ENCODE peak calls at places on chromosomes 7 and 10, in four cellular contexts. Y is heart left ventricle, U is ovary, L is breast epithelium. E is an unnamed sample. For H3K4me1, the result is how much of the 10 kb centered on the place peaks cover.

GRCh38 chr7:46600340-46600739 is 679.3 kb upstream of the IGFBP3 start:
- DNase-seq in L (no peak), Y (no peak), U (no peak), E (no peak)

GRCh38 chr10:43595739-43596298 is 10.4 kb upstream of the ZNF485 start:
- DNase-seq in Y (no peak), U (no peak), L (no peak), E (no peak)

GRCh38 chr7:89849052-89849451 is 305.2 kb upstream of the STEAP1 start:
- DNase-seq in Y (no peak), L (no peak), U (no peak), E (no peak)

GRCh38 chr7:437293-438280 is 82.1 kb downstream of the PDGFA start:
- DNase-seq in L (no peak), Y (no peak), U (no peak), E (no peak)

GRCh38 chr7:107506683-107507339 is 37.0 kb downstream of the GPR22 start:
- DNase-seq in L (peak), U (no peak), Y (no peak), E (no peak)

GRCh38 chr10:60257767-60258428 is 131.8 kb downstream of the ANK3 start:
- DNase-seq in U (no peak), Y (no peak), L (no peak), E (no peak)

GRCh38 chr7:71411475-71411874 is 279.5 kb downstream of the GALNT17 start:
- DNase-seq in L (no peak), Y (no peak), U (no peak), E (no peak)

GRCh38 chr7:33982425-33982786 is 77.1 kb downstream of the BMPER start:
- DNase-seq in U (no peak), L (no peak), Y (no peak), E (peak)

GRCh38 chr10:28592953-28593352 is 60.0 kb downstream of the WAC start:
- DNase-seq in U (no peak), Y (no peak), L (no peak), E (no peak)

GRCh38 chr7:76244781-76245391 is 43.2 kb downstream of the SRRM3 start:
- DNase-seq in U (no peak), L (no peak), Y (no peak), E (no peak)

GRCh38 chr10:30386801-30387588 is 37.9 kb upstream of the MTPAP start:
- DNase-seq in U (no peak), Y (no peak), L (no peak), E (no peak)

GRCh38 chr7:150370612-150371071 is 2.0 kb downstream of the REPIN1 start:
- DNase-seq in L (no peak), U (no peak), Y (no peak), E (no peak)
- H3K4me1 ChIP-seq in L (under half), U (under half), Y (under half), E (under half)

DNA sequence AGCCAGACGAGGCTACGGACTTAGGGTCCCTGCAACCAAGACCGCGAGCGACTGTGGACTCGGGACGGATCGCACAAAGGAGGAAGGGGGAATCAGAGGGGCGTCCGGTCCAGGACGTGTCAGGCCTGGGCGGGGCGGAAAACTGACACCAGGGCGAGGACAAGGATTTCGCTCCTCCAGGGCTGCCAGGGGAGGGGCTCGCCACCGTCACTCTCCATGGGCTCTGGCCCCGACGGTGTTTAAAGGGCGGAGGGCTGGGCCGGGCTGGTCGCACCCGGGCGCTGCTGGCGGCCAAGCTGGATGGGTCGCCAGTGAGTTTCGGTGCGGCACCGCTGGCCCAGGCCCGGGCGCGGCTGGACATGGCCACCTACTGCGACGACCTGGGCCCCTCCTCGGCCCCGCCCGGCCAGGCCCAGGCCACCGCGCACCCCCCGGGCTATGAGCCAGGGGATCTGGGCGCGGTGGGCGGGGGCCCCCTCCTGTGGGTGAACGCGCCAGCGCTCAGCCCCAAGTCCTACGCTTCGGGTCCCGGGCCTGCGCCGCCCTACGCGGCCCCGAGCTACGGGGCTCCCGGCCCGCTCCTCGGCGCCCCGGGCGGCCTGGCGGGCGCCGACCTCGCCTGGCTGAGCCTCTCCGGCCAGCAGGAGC is at the start of gene FOXI2:
- DNase-seq in L (no peak), U (no peak), Y (peak), E (no peak)
- TF ChIP-seq POLR2A in L (no peak), U (no peak), Y (no peak), E (no peak)

GRCh38 chr10:73780966-73781365 is 882 bp upstream of the CHCHD1 start:
- DNase-seq in U (peak), Y (no peak), L (no peak), E (no peak)

GRCh38 chr10:73782749-73783085 is 869 bp downstream of the CHCHD1 start:
- DNase-seq in Y (no peak), U (no peak), L (no peak), E (no peak)

GRCh38 chr10:73781879-73782748 is at the start of gene CHCHD1:
- DNase-seq in Y (peak), L (peak), U (peak), E (peak)

GRCh38 chr10:73780301-73780700 is 1.5 kb upstream of the CHCHD1 start:
- DNase-seq in Y (no peak), L (no peak), U (peak), E (no peak)

DNA sequence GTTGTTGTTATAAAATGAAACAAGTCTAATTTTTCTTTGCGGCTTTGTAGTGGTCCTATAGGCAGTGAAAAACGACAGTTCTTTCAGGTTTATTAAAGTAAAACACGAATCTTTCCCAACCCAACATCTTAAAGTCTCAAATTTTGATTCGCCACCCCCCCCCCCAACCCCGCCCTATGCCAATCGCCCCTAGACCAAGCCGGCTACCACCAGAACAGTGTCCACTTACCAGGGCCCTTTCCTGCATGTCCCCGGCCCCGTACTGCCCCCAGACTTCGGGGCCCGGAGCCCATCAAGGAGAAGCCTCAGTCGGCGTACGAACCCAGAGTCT is 335 bp upstream of the CHCHD1 start:
- DNase-seq in Y (no peak), U (no peak), L (no peak), E (no peak)
- H3K4me1 ChIP-seq in Y (under half), U (under half), L (under half), E (under half)

DNA sequence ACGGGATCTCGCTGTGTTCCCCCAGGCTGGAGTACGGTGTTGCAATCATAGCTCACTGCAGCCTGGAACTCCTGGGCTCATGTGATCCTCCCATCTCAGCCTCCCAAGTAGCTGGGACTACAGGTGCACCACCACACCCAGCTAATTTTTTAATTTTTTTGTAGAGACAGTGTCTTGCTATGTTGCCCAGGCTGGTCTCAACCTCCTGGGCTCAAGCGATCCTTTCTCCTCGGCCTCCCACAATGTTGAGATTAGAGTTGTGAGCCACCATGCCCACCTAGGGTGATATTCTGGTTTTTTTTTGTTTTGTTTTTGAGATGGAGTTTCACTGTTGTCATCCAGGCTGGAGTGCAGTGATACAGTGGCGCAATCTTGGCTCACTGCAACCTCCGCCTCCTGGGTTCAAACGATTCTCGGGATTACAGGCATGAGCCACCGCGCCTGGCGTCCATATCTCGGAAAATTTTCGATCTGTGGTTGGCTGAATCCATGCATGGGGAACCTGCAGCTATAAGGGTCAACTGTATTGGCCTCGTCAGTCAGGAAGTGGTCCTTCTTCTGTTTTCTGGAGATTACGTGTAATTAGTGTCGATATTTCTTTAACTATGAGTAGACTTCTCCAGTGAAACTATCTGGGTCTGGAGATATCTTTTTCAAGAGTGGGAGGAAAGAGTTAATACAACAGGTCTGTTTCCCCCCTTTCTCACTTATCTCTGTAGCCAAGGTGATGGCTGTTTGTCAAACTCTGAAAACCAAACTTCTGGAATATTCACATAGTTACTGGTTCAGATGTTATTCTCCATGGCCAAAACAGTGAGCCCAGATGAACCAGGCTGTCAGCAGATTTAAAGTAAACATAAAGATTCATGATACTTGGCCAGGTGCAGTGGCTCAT is 21.0 kb upstream of the FIS1 start:
- DNase-seq in Y (no peak), U (no peak), L (no peak), E (no peak)
- TF ChIP-seq POLR2A in Y (no peak), U (no peak), L (no peak), E (no peak)

GRCh38 chr7:18511351-18511750 is 15.8 kb downstream of the HDAC9 start:
- DNase-seq in Y (no peak), U (no peak), L (no peak), E (no peak)

GRCh38 chr7:18518555-18518954 is 23.0 kb downstream of the HDAC9 start:
- DNase-seq in Y (no peak), U (no peak), L (no peak), E (no peak)

GRCh38 chr7:18513343-18513742 is 17.8 kb downstream of the HDAC9 start:
- DNase-seq in U (no peak), L (no peak), Y (no peak), E (no peak)

GRCh38 chr7:18509491-18509890 is 13.9 kb downstream of the HDAC9 start:
- DNase-seq in Y (no peak), U (no peak), L (no peak), E (no peak)

GRCh38 chr7:18515067-18515466 is 19.5 kb downstream of the HDAC9 start:
- DNase-seq in U (no peak), Y (no peak), L (no peak), E (no peak)
- H3K4me1 ChIP-seq in U (under half), Y (under half), L (under half), E (under half)

DNA sequence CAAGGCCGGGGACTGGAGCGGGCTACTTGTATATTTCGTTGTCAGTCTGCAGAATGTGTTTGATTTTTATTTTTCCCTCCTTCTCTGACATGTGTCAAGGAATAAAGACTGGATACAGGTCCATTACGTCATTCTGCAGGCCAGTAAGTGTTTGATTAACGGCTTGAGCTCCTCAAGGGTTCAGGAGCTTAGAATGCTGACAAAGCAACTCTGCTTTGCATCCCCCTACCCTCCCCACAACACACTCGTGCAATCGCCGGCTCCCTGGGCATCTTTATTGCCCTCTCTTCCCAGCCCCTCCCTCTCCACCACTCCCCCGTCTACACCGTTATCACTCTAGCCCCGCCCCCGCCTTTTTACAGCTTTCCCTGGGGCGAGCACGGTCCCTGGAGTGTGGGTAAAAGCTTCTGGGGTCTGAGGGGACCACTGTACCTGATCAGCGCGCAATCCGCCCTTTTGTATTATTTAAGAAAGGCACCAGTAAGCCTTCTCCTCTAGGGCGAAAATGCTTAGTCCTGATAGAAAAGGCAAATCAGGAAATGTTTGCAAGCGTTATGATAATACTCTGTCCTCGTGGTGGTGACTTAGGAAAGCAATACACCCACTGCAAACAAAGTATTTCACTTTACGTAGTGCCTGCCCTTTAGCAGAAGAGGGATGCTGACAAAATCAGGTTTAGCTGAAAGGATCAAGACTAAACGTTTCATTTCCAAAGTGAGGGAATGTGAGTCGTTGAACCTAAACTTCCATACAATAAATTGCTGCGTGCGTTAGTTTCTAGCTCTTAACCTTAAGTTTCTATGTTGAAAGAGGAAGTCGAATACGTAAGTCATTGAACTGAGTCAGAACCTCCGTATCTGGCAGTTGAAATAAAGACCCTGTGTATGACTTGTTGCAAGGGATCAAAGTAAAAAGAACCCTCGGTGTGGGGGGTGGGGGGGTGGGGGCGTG is 1.4 kb upstream of the CREB5 start:
- DNase-seq in Y (peak), L (no peak), U (peak), E (peak)
- TF ChIP-seq POLR2A in Y (no peak), L (no peak), U (no peak), E (no peak)

DNA sequence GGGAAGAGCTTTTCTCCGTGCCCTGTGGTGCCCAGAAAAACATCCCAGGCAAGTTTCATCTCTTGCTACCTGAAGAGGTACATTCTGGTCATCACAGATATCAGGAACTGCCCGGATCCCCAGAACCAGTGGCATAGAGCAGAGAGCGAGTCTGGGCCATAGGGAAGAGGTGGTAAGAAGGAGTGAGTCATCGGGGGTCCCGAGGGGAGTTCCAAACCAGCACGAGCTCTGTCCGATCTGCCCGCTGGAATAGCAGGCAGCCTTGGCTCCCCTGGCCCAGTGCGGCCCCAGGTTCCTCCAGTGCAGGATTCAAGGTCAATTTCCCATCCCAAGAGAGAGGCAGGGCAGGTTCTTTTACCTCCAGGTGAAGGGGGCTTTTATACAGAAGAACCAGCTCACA is 124.7 kb downstream of the RGS10 start:
- DNase-seq in Y (no peak), U (no peak), L (no peak), E (no peak)
- H3K4me1 ChIP-seq in Y (under half), U (under half), L (under half), E (under half)

GRCh38 chr7:100539436-100540006 is 518 bp downstream of the AGFG2 start:
- DNase-seq in U (no peak), L (no peak), Y (no peak), E (no peak)
- TF ChIP-seq POLR2A in U (no peak), L (no peak), Y (no peak), E (no peak)

DNA sequence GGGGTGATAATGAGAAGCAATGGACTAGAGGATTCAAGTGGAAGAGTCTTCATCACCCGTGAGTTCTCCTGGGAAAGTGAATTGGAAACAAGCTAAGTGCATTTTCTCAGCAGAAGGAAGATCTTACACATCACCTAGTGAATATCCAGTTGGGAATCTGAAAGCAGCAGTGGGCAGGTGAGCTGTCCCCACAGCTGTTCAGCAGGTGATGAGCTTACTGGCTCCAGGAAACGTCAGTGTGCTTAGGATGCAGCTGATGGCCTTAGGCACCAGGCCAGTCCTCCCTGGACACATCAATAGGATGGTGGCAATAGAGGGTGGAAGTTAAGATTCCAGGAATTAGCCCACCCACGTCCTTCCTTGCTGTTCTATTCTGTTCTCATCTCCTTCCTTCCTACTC is 66.7 kb downstream of the NOD1 start:
- DNase-seq in L (no peak), Y (no peak), U (no peak), E (no peak)
- H3K4me1 ChIP-seq in L (under half), Y (under half), U (under half), E (under half)